ENCODE peak calls at places on chromosome 10, in six cellular contexts. One of them, this sample, is unnamed.

GRCh38 chr10:52923520-52923919 is 150.9 kb upstream of the MBL2 start:
- DNase-seq in GM23338: peak; percentile 79
- DNase-seq in brain microvascular endothelial cell: no peak
- DNase-seq in upper lobe of right lung: no peak
- DNase-seq in kidney epithelial cell: no peak
- DNase-seq in fibroblast of the aortic adventitia: no peak
- DNase-seq in this sample: no peak

GRCh38 chr10:48525113-48525512 is 79.8 kb downstream of the ARHGAP22 start:
- DNase-seq in brain microvascular endothelial cell: no peak
- DNase-seq in GM23338: no peak
- DNase-seq in upper lobe of right lung: no peak
- DNase-seq in fibroblast of the aortic adventitia: no peak
- DNase-seq in kidney epithelial cell: no peak
- DNase-seq in this sample: no peak

GRCh38 chr10:88314362-88314761 is 268.8 kb downstream of the RNLS start:
- DNase-seq in kidney epithelial cell: no peak
- DNase-seq in upper lobe of right lung: no peak
- DNase-seq in fibroblast of the aortic adventitia: no peak
- DNase-seq in GM23338: no peak
- DNase-seq in brain microvascular endothelial cell: no peak
- DNase-seq in this sample: peak; percentile 31

GRCh38 chr10:24603333-24603732 is 120.4 kb downstream of the ARHGAP21 start:
- DNase-seq in kidney epithelial cell: peak; percentile 34
- DNase-seq in upper lobe of right lung: no peak
- DNase-seq in GM23338: no peak
- DNase-seq in brain microvascular endothelial cell: peak; percentile 48
- DNase-seq in fibroblast of the aortic adventitia: peak; percentile 26
- DNase-seq in this sample: peak; percentile 25

GRCh38 chr10:33094263-33095051 is 136.4 kb upstream of the ITGB1 start:
- DNase-seq in upper lobe of right lung: no peak
- DNase-seq in brain microvascular endothelial cell: no peak
- DNase-seq in GM23338: no peak
- DNase-seq in fibroblast of the aortic adventitia: no peak
- DNase-seq in kidney epithelial cell: no peak
- DNase-seq in this sample: no peak

GRCh38 chr10:1138529-1138928 is 82.3 kb downstream of the WDR37 start:
- DNase-seq in upper lobe of right lung: no peak
- DNase-seq in brain microvascular endothelial cell: no peak
- DNase-seq in GM23338: no peak
- DNase-seq in fibroblast of the aortic adventitia: no peak
- DNase-seq in kidney epithelial cell: no peak
- DNase-seq in this sample: no peak

GRCh38 chr10:105658696-105659095 is 1017.6 kb downstream of the SORCS3 start:
- DNase-seq in GM23338: no peak
- DNase-seq in kidney epithelial cell: no peak
- DNase-seq in fibroblast of the aortic adventitia: peak; percentile 4
- DNase-seq in brain microvascular endothelial cell: no peak
- DNase-seq in upper lobe of right lung: no peak
- DNase-seq in this sample: no peak

GRCh38 chr10:43038783-43039628 is 37.9 kb upstream of the RET start:
- DNase-seq in brain microvascular endothelial cell: no peak
- DNase-seq in GM23338: no peak
- DNase-seq in upper lobe of right lung: peak; percentile 38
- DNase-seq in fibroblast of the aortic adventitia: no peak
- DNase-seq in kidney epithelial cell: no peak
- DNase-seq in this sample: no peak

GRCh38 chr10:91012502-91012901 is 91.6 kb upstream of the ANKRD1 start:
- DNase-seq in kidney epithelial cell: no peak
- DNase-seq in GM23338: no peak
- DNase-seq in fibroblast of the aortic adventitia: no peak
- DNase-seq in upper lobe of right lung: no peak
- DNase-seq in brain microvascular endothelial cell: no peak
- DNase-seq in this sample: no peak

GRCh38 chr10:6473901-6474370 is 106.1 kb downstream of the PRKCQ start:
- DNase-seq in fibroblast of the aortic adventitia: peak; percentile 5
- DNase-seq in upper lobe of right lung: no peak
- DNase-seq in kidney epithelial cell: no peak
- DNase-seq in GM23338: no peak
- DNase-seq in brain microvascular endothelial cell: no peak
- DNase-seq in this sample: no peak

GRCh38 chr10:34489973-34490372 is 325.1 kb downstream of the PARD3 start:
- DNase-seq in fibroblast of the aortic adventitia: peak; percentile 61
- DNase-seq in GM23338: no peak
- DNase-seq in brain microvascular endothelial cell: peak; percentile 44
- DNase-seq in kidney epithelial cell: peak; percentile 42
- DNase-seq in upper lobe of right lung: no peak
- DNase-seq in this sample: peak; percentile 42

GRCh38 chr10:113187066-113187777 is 237.2 kb downstream of the TCF7L2 start:
- DNase-seq in kidney epithelial cell: no peak
- DNase-seq in brain microvascular endothelial cell: peak; percentile 14
- DNase-seq in GM23338: no peak
- DNase-seq in fibroblast of the aortic adventitia: peak; percentile 32
- DNase-seq in upper lobe of right lung: no peak
- DNase-seq in this sample: no peak

DNA sequence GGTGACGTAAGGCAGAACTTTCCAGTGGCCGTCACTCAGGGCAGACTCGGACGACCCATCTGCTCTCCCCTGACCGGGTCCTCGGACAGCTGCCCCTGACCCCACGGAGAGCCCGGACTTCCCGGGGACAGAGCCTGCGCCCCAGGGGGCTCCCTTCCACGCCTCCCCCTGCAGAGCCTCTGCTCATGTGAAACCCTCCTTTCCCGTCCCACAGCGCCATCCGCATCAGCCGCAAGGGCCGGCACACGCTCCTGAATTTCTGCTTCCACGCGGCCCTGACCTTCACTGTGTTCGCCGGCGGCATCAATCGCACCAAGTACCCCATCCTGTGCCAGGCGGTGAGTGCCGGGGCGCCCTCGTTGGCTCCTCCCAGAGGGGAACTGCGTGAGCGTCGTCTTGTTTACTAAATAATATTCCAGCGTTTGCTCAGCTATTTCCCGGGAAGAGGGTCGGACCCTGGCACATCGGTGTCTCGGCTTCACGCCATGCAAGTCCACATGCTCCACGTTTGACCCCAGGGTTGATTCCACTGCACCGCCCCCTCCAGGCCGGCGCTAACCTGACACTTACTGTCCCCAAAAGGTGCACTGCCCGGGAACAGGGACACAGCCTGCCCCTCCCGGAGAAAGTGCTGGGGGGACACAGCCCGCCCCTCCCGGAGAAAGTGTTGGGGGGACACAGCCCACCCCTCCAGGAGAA is 10.9 kb downstream of the ADGRA1 start:
- DNase-seq in GM23338: peak; percentile 61
- DNase-seq in brain microvascular endothelial cell: no peak
- DNase-seq in fibroblast of the aortic adventitia: no peak
- DNase-seq in upper lobe of right lung: no peak
- DNase-seq in kidney epithelial cell: no peak
- DNase-seq in this sample: no peak
- TF ChIP-seq CTCF in GM23338: peak; percentile 35
- TF ChIP-seq CTCF in brain microvascular endothelial cell: no peak
- TF ChIP-seq CTCF in fibroblast of the aortic adventitia: no peak
- TF ChIP-seq CTCF in upper lobe of right lung: no peak
- TF ChIP-seq CTCF in kidney epithelial cell: peak; percentile 2
- TF ChIP-seq CTCF in this sample: no peak

DNA sequence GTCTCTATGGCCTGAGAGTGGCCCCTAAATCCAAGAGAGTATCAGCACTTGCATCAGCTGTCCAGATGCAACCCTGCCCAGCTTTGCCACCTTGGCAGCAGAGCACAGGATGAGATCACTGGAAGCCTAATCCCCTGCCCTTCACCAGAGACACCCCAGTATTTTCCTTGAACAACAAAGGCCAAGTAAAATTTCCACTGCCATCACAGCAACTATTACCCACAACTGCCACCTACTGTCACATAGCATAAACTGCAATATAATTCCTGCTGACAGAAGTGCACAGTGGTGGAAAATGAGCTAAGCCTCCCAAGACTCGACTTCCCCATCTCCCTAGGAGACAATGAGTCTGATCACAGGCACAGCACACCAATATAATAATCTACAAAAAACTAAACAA is 462.8 kb upstream of the ZWINT start:
- DNase-seq in fibroblast of the aortic adventitia: no peak
- DNase-seq in brain microvascular endothelial cell: no peak
- DNase-seq in upper lobe of right lung: no peak
- DNase-seq in GM23338: peak; percentile 56
- DNase-seq in kidney epithelial cell: no peak
- DNase-seq in this sample: no peak
- H3K4me3 ChIP-seq in fibroblast of the aortic adventitia: no peak overlapping the region
- H3K4me3 ChIP-seq in brain microvascular endothelial cell: no peak overlapping the region
- H3K4me3 ChIP-seq in upper lobe of right lung: no peak overlapping the region
- H3K4me3 ChIP-seq in GM23338: no peak overlapping the region
- H3K4me3 ChIP-seq in kidney epithelial cell: no peak overlapping the region
- H3K4me3 ChIP-seq in this sample: no peak overlapping the region

GRCh38 chr10:74021248-74022055 is 23.5 kb downstream of the VCL start:
- DNase-seq in GM23338: no peak
- DNase-seq in fibroblast of the aortic adventitia: peak; percentile 86
- DNase-seq in upper lobe of right lung: no peak
- DNase-seq in brain microvascular endothelial cell: no peak
- DNase-seq in kidney epithelial cell: no peak
- DNase-seq in this sample: peak; percentile 80
- TF ChIP-seq CTCF in GM23338: no peak
- TF ChIP-seq CTCF in fibroblast of the aortic adventitia: no peak
- TF ChIP-seq CTCF in upper lobe of right lung: no peak
- TF ChIP-seq CTCF in brain microvascular endothelial cell: no peak
- TF ChIP-seq CTCF in kidney epithelial cell: no peak
- TF ChIP-seq CTCF in this sample: no peak

GRCh38 chr10:126041804-126042231 is 145.5 kb downstream of the FANK1 start:
- DNase-seq in GM23338: peak; percentile 67
- DNase-seq in brain microvascular endothelial cell: peak; percentile 90
- DNase-seq in upper lobe of right lung: peak; percentile 88
- DNase-seq in kidney epithelial cell: peak; percentile 99
- DNase-seq in fibroblast of the aortic adventitia: peak; percentile 50
- DNase-seq in this sample: peak; percentile 71
- H3K4me3 ChIP-seq in GM23338: no peak overlapping the region
- H3K4me3 ChIP-seq in brain microvascular endothelial cell: no peak overlapping the region
- H3K4me3 ChIP-seq in upper lobe of right lung: no peak overlapping the region
- H3K4me3 ChIP-seq in kidney epithelial cell: no peak overlapping the region
- H3K4me3 ChIP-seq in fibroblast of the aortic adventitia: no peak overlapping the region
- H3K4me3 ChIP-seq in this sample: no peak overlapping the region

GRCh38 chr10:58464956-58465355 is 47.7 kb upstream of the BICC1 start:
- DNase-seq in fibroblast of the aortic adventitia: no peak
- DNase-seq in GM23338: peak; percentile 67
- DNase-seq in kidney epithelial cell: no peak
- DNase-seq in brain microvascular endothelial cell: no peak
- DNase-seq in upper lobe of right lung: no peak
- DNase-seq in this sample: no peak
- TF ChIP-seq CTCF in fibroblast of the aortic adventitia: no peak
- TF ChIP-seq CTCF in GM23338: peak; percentile 51
- TF ChIP-seq CTCF in kidney epithelial cell: no peak
- TF ChIP-seq CTCF in brain microvascular endothelial cell: no peak
- TF ChIP-seq CTCF in upper lobe of right lung: no peak
- TF ChIP-seq CTCF in this sample: no peak

GRCh38 chr10:118042827-118043242 is 3.9 kb downstream of the RAB11FIP2 start:
- DNase-seq in GM23338: no peak
- DNase-seq in fibroblast of the aortic adventitia: peak; percentile 50
- DNase-seq in brain microvascular endothelial cell: no peak
- DNase-seq in kidney epithelial cell: no peak
- DNase-seq in upper lobe of right lung: no peak
- DNase-seq in this sample: peak; percentile 53
- H3K4me3 ChIP-seq in GM23338: no peak overlapping the region
- H3K4me3 ChIP-seq in fibroblast of the aortic adventitia: no peak overlapping the region
- H3K4me3 ChIP-seq in brain microvascular endothelial cell: no peak overlapping the region
- H3K4me3 ChIP-seq in kidney epithelial cell: no peak overlapping the region
- H3K4me3 ChIP-seq in upper lobe of right lung: no peak overlapping the region
- H3K4me3 ChIP-seq in this sample: peak overlapping the region; percentile 33

GRCh38 chr10:114387784-114388183 is 16.5 kb downstream of the AFAP1L2 start:
- DNase-seq in brain microvascular endothelial cell: no peak
- DNase-seq in GM23338: peak; percentile 65
- DNase-seq in upper lobe of right lung: no peak
- DNase-seq in kidney epithelial cell: no peak
- DNase-seq in fibroblast of the aortic adventitia: no peak
- DNase-seq in this sample: no peak
- TF ChIP-seq CTCF in brain microvascular endothelial cell: peak; percentile 23
- TF ChIP-seq CTCF in GM23338: peak; percentile 71
- TF ChIP-seq CTCF in upper lobe of right lung: no peak
- TF ChIP-seq CTCF in kidney epithelial cell: no peak
- TF ChIP-seq CTCF in fibroblast of the aortic adventitia: no peak
- TF ChIP-seq CTCF in this sample: no peak

GRCh38 chr10:61905837-61906236 is 4.3 kb downstream of the ARID5B start:
- DNase-seq in upper lobe of right lung: no peak
- DNase-seq in kidney epithelial cell: no peak
- DNase-seq in GM23338: no peak
- DNase-seq in fibroblast of the aortic adventitia: no peak
- DNase-seq in brain microvascular endothelial cell: no peak
- DNase-seq in this sample: no peak

GRCh38 chr10:61905446-61905725 is 3.9 kb downstream of the ARID5B start:
- DNase-seq in brain microvascular endothelial cell: no peak
- DNase-seq in fibroblast of the aortic adventitia: no peak
- DNase-seq in kidney epithelial cell: no peak
- DNase-seq in GM23338: no peak
- DNase-seq in upper lobe of right lung: no peak
- DNase-seq in this sample: no peak

GRCh38 chr10:61903991-61904350 is 2.5 kb downstream of the ARID5B start:
- DNase-seq in GM23338: no peak
- DNase-seq in upper lobe of right lung: no peak
- DNase-seq in kidney epithelial cell: no peak
- DNase-seq in brain microvascular endothelial cell: no peak
- DNase-seq in fibroblast of the aortic adventitia: no peak
- DNase-seq in this sample: peak; percentile 26

GRCh38 chr10:61903184-61903990 is 1.9 kb downstream of the ARID5B start:
- DNase-seq in upper lobe of right lung: peak; percentile 85
- DNase-seq in kidney epithelial cell: no peak
- DNase-seq in GM23338: peak; percentile 79
- DNase-seq in fibroblast of the aortic adventitia: peak; percentile 66
- DNase-seq in brain microvascular endothelial cell: no peak
- DNase-seq in this sample: peak; percentile 55

GRCh38 chr10:61904711-61905445 is 3.4 kb downstream of the ARID5B start:
- DNase-seq in brain microvascular endothelial cell: peak; percentile 66
- DNase-seq in upper lobe of right lung: no peak
- DNase-seq in GM23338: peak; percentile 48
- DNase-seq in kidney epithelial cell: no peak
- DNase-seq in fibroblast of the aortic adventitia: peak; percentile 75
- DNase-seq in this sample: peak; percentile 67
- H3K4me3 ChIP-seq in brain microvascular endothelial cell: peak overlapping the region; percentile 12
- H3K4me3 ChIP-seq in upper lobe of right lung: peak overlapping the region; percentile 89
- H3K4me3 ChIP-seq in GM23338: peak overlapping the region; percentile 76
- H3K4me3 ChIP-seq in kidney epithelial cell: peak overlapping the region; percentile 75
- H3K4me3 ChIP-seq in fibroblast of the aortic adventitia: peak overlapping the region; percentile 92
- H3K4me3 ChIP-seq in this sample: peak overlapping the region; percentile 83

GRCh38 chr10:78169214-78169613 is 135.6 kb downstream of the RPS24 start:
- DNase-seq in brain microvascular endothelial cell: no peak
- DNase-seq in upper lobe of right lung: no peak
- DNase-seq in GM23338: no peak
- DNase-seq in fibroblast of the aortic adventitia: no peak
- DNase-seq in kidney epithelial cell: no peak
- DNase-seq in this sample: no peak
- TF ChIP-seq CTCF in brain microvascular endothelial cell: no peak
- TF ChIP-seq CTCF in upper lobe of right lung: no peak
- TF ChIP-seq CTCF in GM23338: no peak
- TF ChIP-seq CTCF in fibroblast of the aortic adventitia: no peak
- TF ChIP-seq CTCF in kidney epithelial cell: no peak
- TF ChIP-seq CTCF in this sample: no peak

DNA sequence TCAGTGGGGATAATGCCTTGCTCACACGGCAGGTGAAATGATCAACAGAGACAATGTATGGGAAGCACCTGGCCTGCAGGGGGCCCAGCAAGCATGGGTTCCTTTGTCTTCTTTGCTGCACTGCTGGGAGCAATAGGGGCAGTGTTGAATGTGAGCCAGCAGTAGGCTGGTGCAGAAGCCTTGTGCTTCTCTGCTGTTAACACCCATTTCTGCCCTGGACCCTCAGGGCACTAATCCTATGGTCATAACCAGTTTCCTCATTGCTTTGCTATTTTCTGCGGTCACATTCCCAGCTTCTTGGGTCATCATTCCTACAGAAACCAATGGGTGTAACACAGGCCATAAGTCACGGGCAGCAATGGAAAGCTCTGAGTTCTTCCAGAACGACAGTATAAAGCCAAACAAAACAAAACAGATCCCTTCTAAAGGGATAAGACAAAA is 10.9 kb upstream of the LGI1 start:
- DNase-seq in fibroblast of the aortic adventitia: peak; percentile 99
- DNase-seq in GM23338: peak; percentile 84
- DNase-seq in kidney epithelial cell: peak; percentile 94
- DNase-seq in brain microvascular endothelial cell: peak; percentile 95
- DNase-seq in upper lobe of right lung: no peak
- DNase-seq in this sample: peak; percentile 95
- H3K4me3 ChIP-seq in fibroblast of the aortic adventitia: no peak overlapping the region
- H3K4me3 ChIP-seq in GM23338: no peak overlapping the region
- H3K4me3 ChIP-seq in kidney epithelial cell: no peak overlapping the region
- H3K4me3 ChIP-seq in brain microvascular endothelial cell: no peak overlapping the region
- H3K4me3 ChIP-seq in upper lobe of right lung: no peak overlapping the region
- H3K4me3 ChIP-seq in this sample: no peak overlapping the region

This sample was measured in AG10803.